ENCODE peak calls at places on chromosomes 12 and 14, in eight cellular contexts. One of them, this sample, is unnamed.

GRCh38 chr14:99733551-99734405 is 49.7 kb downstream of the CYP46A1 start:
- DNase-seq in IMR-90: no peak
- DNase-seq in left ventricle myocardium inferior: peak; percentile 46
- DNase-seq in RWPE1: no peak
- DNase-seq in tibial artery: peak; percentile 57
- DNase-seq in stomach: no peak
- DNase-seq in esophagus muscularis mucosa: no peak
- DNase-seq in pancreas: peak; percentile 9
- DNase-seq in this sample: no peak

GRCh38 chr12:92403210-92404175 is 257.8 kb upstream of the BTG1 start:
- DNase-seq in pancreas: no peak
- DNase-seq in tibial artery: no peak
- DNase-seq in stomach: no peak
- DNase-seq in left ventricle myocardium inferior: no peak
- DNase-seq in IMR-90: no peak
- DNase-seq in RWPE1: no peak
- DNase-seq in esophagus muscularis mucosa: peak; percentile 60
- DNase-seq in this sample: no peak

GRCh38 chr12:54824402-54824801 is 29.9 kb upstream of the MUCL1 start:
- DNase-seq in pancreas: no peak
- DNase-seq in stomach: no peak
- DNase-seq in tibial artery: no peak
- DNase-seq in esophagus muscularis mucosa: no peak
- DNase-seq in RWPE1: no peak
- DNase-seq in IMR-90: no peak
- DNase-seq in left ventricle myocardium inferior: no peak
- DNase-seq in this sample: no peak

GRCh38 chr12:12859690-12860089 is 31.7 kb upstream of the GPRC5A start:
- DNase-seq in IMR-90: peak; percentile 35
- DNase-seq in tibial artery: no peak
- DNase-seq in stomach: no peak
- DNase-seq in pancreas: no peak
- DNase-seq in RWPE1: no peak
- DNase-seq in esophagus muscularis mucosa: no peak
- DNase-seq in left ventricle myocardium inferior: no peak
- DNase-seq in this sample: no peak

GRCh38 chr12:958449-959123 is 9.1 kb upstream of the RAD52 start:
- DNase-seq in RWPE1: no peak
- DNase-seq in left ventricle myocardium inferior: no peak
- DNase-seq in IMR-90: no peak
- DNase-seq in tibial artery: no peak
- DNase-seq in pancreas: no peak
- DNase-seq in stomach: peak; percentile 4
- DNase-seq in esophagus muscularis mucosa: no peak
- DNase-seq in this sample: no peak

GRCh38 chr12:104478396-104479140 is 21.8 kb downstream of the CHST11 start:
- DNase-seq in pancreas: no peak
- DNase-seq in esophagus muscularis mucosa: no peak
- DNase-seq in stomach: no peak
- DNase-seq in IMR-90: no peak
- DNase-seq in tibial artery: no peak
- DNase-seq in RWPE1: no peak
- DNase-seq in left ventricle myocardium inferior: no peak
- DNase-seq in this sample: no peak

GRCh38 chr12:64611430-64612286 is 1.4 kb downstream of the RASSF3 start:
- DNase-seq in pancreas: peak; percentile 38
- DNase-seq in stomach: peak; percentile 64
- DNase-seq in RWPE1: peak; percentile 36
- DNase-seq in esophagus muscularis mucosa: no peak
- DNase-seq in tibial artery: peak; percentile 49
- DNase-seq in left ventricle myocardium inferior: peak; percentile 41
- DNase-seq in IMR-90: peak; percentile 27
- DNase-seq in this sample: peak; percentile 43

GRCh38 chr14:64422753-64423152 is 34.6 kb downstream of the MTHFD1 start:
- DNase-seq in pancreas: no peak
- DNase-seq in left ventricle myocardium inferior: no peak
- DNase-seq in esophagus muscularis mucosa: no peak
- DNase-seq in stomach: no peak
- DNase-seq in IMR-90: no peak
- DNase-seq in RWPE1: no peak
- DNase-seq in tibial artery: no peak
- DNase-seq in this sample: no peak

GRCh38 chr14:65229431-65230286 is 127.3 kb upstream of the MAX start:
- DNase-seq in left ventricle myocardium inferior: peak; percentile 27
- DNase-seq in IMR-90: no peak
- DNase-seq in esophagus muscularis mucosa: no peak
- DNase-seq in RWPE1: peak; percentile 30
- DNase-seq in stomach: peak; percentile 51
- DNase-seq in tibial artery: no peak
- DNase-seq in pancreas: peak; percentile 20
- DNase-seq in this sample: no peak

GRCh38 chr14:99789581-99789980 is 3.6 kb upstream of the EML1 start:
- DNase-seq in RWPE1: no peak
- DNase-seq in stomach: no peak
- DNase-seq in left ventricle myocardium inferior: no peak
- DNase-seq in pancreas: no peak
- DNase-seq in esophagus muscularis mucosa: no peak
- DNase-seq in tibial artery: no peak
- DNase-seq in IMR-90: no peak
- DNase-seq in this sample: no peak

GRCh38 chr14:105549481-105549880 is 23.1 kb downstream of the TMEM121 start:
- DNase-seq in pancreas: no peak
- DNase-seq in esophagus muscularis mucosa: no peak
- DNase-seq in tibial artery: no peak
- DNase-seq in RWPE1: no peak
- DNase-seq in stomach: no peak
- DNase-seq in left ventricle myocardium inferior: no peak
- DNase-seq in IMR-90: no peak
- DNase-seq in this sample: no peak

GRCh38 chr12:5964913-5965900 is 20.1 kb upstream of the ANO2 start:
- DNase-seq in esophagus muscularis mucosa: peak; percentile 88
- DNase-seq in pancreas: no peak
- DNase-seq in stomach: no peak
- DNase-seq in tibial artery: no peak
- DNase-seq in RWPE1: no peak
- DNase-seq in left ventricle myocardium inferior: no peak
- DNase-seq in IMR-90: no peak
- DNase-seq in this sample: no peak

GRCh38 chr14:22296722-22297121 is 292.3 kb downstream of the DAD1 start:
- DNase-seq in pancreas: no peak
- DNase-seq in tibial artery: no peak
- DNase-seq in IMR-90: peak; percentile 90
- DNase-seq in left ventricle myocardium inferior: no peak
- DNase-seq in RWPE1: peak; percentile 69
- DNase-seq in stomach: no peak
- DNase-seq in esophagus muscularis mucosa: no peak
- DNase-seq in this sample: no peak

GRCh38 chr12:29612912-29613311 is 115.4 kb upstream of the OVCH1 start:
- DNase-seq in pancreas: no peak
- DNase-seq in esophagus muscularis mucosa: no peak
- DNase-seq in left ventricle myocardium inferior: no peak
- DNase-seq in stomach: no peak
- DNase-seq in tibial artery: no peak
- DNase-seq in RWPE1: no peak
- DNase-seq in IMR-90: no peak
- DNase-seq in this sample: no peak

GRCh38 chr12:130526813-130527212 is 189.1 kb downstream of the PIWIL1 start:
- DNase-seq in IMR-90: no peak
- DNase-seq in stomach: no peak
- DNase-seq in esophagus muscularis mucosa: no peak
- DNase-seq in left ventricle myocardium inferior: no peak
- DNase-seq in tibial artery: no peak
- DNase-seq in pancreas: no peak
- DNase-seq in RWPE1: peak; percentile 29
- DNase-seq in this sample: no peak

GRCh38 chr14:52391866-52392600 is 77.9 kb downstream of the PTGER2 start:
- DNase-seq in esophagus muscularis mucosa: no peak
- DNase-seq in tibial artery: no peak
- DNase-seq in pancreas: no peak
- DNase-seq in RWPE1: no peak
- DNase-seq in stomach: no peak
- DNase-seq in IMR-90: peak; percentile 48
- DNase-seq in left ventricle myocardium inferior: no peak
- DNase-seq in this sample: no peak

GRCh38 chr14:83217492-83217891 is 1683.8 kb upstream of the SEL1L start:
- DNase-seq in stomach: no peak
- DNase-seq in tibial artery: peak; percentile 82
- DNase-seq in IMR-90: peak; percentile 96
- DNase-seq in esophagus muscularis mucosa: no peak
- DNase-seq in left ventricle myocardium inferior: no peak
- DNase-seq in pancreas: no peak
- DNase-seq in RWPE1: no peak
- DNase-seq in this sample: no peak

GRCh38 chr14:56087824-56088571 is 30.2 kb upstream of the PELI2 start:
- DNase-seq in esophagus muscularis mucosa: no peak
- DNase-seq in left ventricle myocardium inferior: no peak
- DNase-seq in pancreas: no peak
- DNase-seq in IMR-90: no peak
- DNase-seq in RWPE1: no peak
- DNase-seq in stomach: no peak
- DNase-seq in tibial artery: no peak
- DNase-seq in this sample: no peak

GRCh38 chr14:105530446-105531087 is 4.2 kb downstream of the TMEM121 start:
- DNase-seq in pancreas: no peak
- DNase-seq in esophagus muscularis mucosa: no peak
- DNase-seq in stomach: no peak
- DNase-seq in left ventricle myocardium inferior: no peak
- DNase-seq in RWPE1: no peak
- DNase-seq in tibial artery: no peak
- DNase-seq in IMR-90: no peak
- DNase-seq in this sample: no peak

GRCh38 chr12:54017027-54017788 is 8.4 kb downstream of the HOXC8 start:
- DNase-seq in esophagus muscularis mucosa: no peak
- DNase-seq in RWPE1: peak; percentile 59
- DNase-seq in tibial artery: no peak
- DNase-seq in left ventricle myocardium inferior: no peak
- DNase-seq in pancreas: no peak
- DNase-seq in stomach: no peak
- DNase-seq in IMR-90: no peak
- DNase-seq in this sample: no peak

GRCh38 chr12:75913502-75914110 is 118.0 kb downstream of the PHLDA1 start:
- DNase-seq in esophagus muscularis mucosa: no peak
- DNase-seq in pancreas: no peak
- DNase-seq in RWPE1: no peak
- DNase-seq in IMR-90: no peak
- DNase-seq in tibial artery: no peak
- DNase-seq in stomach: no peak
- DNase-seq in left ventricle myocardium inferior: peak; percentile 30
- DNase-seq in this sample: no peak

GRCh38 chr12:75917704-75918103 is 113.9 kb downstream of the PHLDA1 start:
- DNase-seq in stomach: no peak
- DNase-seq in RWPE1: no peak
- DNase-seq in tibial artery: no peak
- DNase-seq in IMR-90: no peak
- DNase-seq in pancreas: no peak
- DNase-seq in left ventricle myocardium inferior: no peak
- DNase-seq in esophagus muscularis mucosa: no peak
- DNase-seq in this sample: no peak

GRCh38 chr12:75921687-75922289 is 109.8 kb downstream of the PHLDA1 start:
- DNase-seq in tibial artery: no peak
- DNase-seq in left ventricle myocardium inferior: no peak
- DNase-seq in RWPE1: no peak
- DNase-seq in pancreas: no peak
- DNase-seq in stomach: peak; percentile 35
- DNase-seq in esophagus muscularis mucosa: no peak
- DNase-seq in IMR-90: no peak
- DNase-seq in this sample: no peak

DNA sequence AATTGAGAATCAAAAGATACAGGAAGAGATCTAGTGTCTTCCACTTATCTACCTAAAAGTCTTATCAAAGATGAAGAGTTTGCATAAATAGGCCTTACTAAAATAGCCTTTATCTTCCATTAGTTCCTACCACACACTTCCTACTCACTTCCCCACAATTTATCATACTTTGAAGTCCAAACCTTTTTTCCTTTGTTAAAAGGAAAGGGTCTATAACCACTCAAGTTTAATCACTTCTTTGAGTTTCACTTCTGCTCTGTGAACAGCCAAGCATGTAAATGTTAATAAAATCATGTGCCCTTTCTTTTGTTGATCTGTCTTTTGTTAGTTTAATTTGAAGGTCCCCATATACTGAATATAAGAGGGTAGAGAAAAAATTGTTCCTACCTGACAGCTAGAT is 114.5 kb downstream of the PHLDA1 start:
- DNase-seq in stomach: no peak
- DNase-seq in esophagus muscularis mucosa: no peak
- DNase-seq in tibial artery: no peak
- DNase-seq in IMR-90: no peak
- DNase-seq in left ventricle myocardium inferior: no peak
- DNase-seq in pancreas: no peak
- DNase-seq in RWPE1: no peak
- DNase-seq in this sample: no peak
- TF ChIP-seq CTCF in stomach: no peak
- TF ChIP-seq CTCF in esophagus muscularis mucosa: no peak
- TF ChIP-seq CTCF in tibial artery: no peak
- TF ChIP-seq CTCF in IMR-90: no peak
- TF ChIP-seq CTCF in left ventricle myocardium inferior: no peak
- TF ChIP-seq CTCF in pancreas: no peak
- TF ChIP-seq CTCF in RWPE1: no peak
- TF ChIP-seq CTCF in this sample: no peak

DNA sequence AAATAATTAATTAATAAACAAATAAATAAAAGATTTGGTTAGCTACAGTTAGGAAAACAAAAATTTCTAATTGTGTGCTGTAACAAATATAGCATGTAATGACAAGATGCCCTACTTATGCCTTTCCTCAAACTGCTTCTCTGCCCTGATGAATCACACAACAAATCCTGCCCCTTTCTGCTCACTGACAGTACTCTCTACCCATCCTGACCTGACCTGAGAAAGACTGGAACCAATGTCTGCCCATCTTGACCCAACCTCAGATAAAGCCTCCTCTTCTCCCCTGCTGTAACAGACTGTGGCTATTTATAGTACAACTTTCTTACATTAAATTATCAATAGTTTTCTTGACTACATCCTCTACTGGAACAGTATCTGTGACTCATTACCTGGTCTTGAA is 43.7 kb downstream of the PPP1R13B start:
- DNase-seq in IMR-90: peak; percentile 40
- DNase-seq in tibial artery: no peak
- DNase-seq in left ventricle myocardium inferior: no peak
- DNase-seq in pancreas: no peak
- DNase-seq in esophagus muscularis mucosa: no peak
- DNase-seq in RWPE1: peak; percentile 56
- DNase-seq in stomach: no peak
- DNase-seq in this sample: no peak
- H3K27ac ChIP-seq in IMR-90: no peak overlapping the region
- H3K27ac ChIP-seq in tibial artery: no peak overlapping the region
- H3K27ac ChIP-seq in left ventricle myocardium inferior: peak overlapping the region; percentile 8
- H3K27ac ChIP-seq in pancreas: no peak overlapping the region
- H3K27ac ChIP-seq in esophagus muscularis mucosa: no peak overlapping the region
- H3K27ac ChIP-seq in RWPE1: peak overlapping the region; percentile 70
- H3K27ac ChIP-seq in stomach: no peak overlapping the region
- H3K27ac ChIP-seq in this sample: no peak overlapping the region

GRCh38 chr12:71216725-71217579 is 59.2 kb upstream of the TSPAN8 start:
- DNase-seq in tibial artery: no peak
- DNase-seq in RWPE1: peak; percentile 16
- DNase-seq in pancreas: peak; percentile 51
- DNase-seq in IMR-90: peak; percentile 0
- DNase-seq in left ventricle myocardium inferior: no peak
- DNase-seq in esophagus muscularis mucosa: no peak
- DNase-seq in stomach: peak; percentile 38
- DNase-seq in this sample: no peak
- TF ChIP-seq CTCF in tibial artery: peak; percentile 54
- TF ChIP-seq CTCF in RWPE1: peak; percentile 22
- TF ChIP-seq CTCF in pancreas: peak; percentile 17
- TF ChIP-seq CTCF in IMR-90: no peak
- TF ChIP-seq CTCF in left ventricle myocardium inferior: peak; percentile 32
- TF ChIP-seq CTCF in esophagus muscularis mucosa: peak; percentile 26
- TF ChIP-seq CTCF in stomach: peak; percentile 36
- TF ChIP-seq CTCF in this sample: no peak

GRCh38 chr12:57240069-57240921 is 10.7 kb downstream of the STAC3 start:
- DNase-seq in stomach: peak; percentile 52
- DNase-seq in RWPE1: no peak
- DNase-seq in esophagus muscularis mucosa: no peak
- DNase-seq in pancreas: peak; percentile 76
- DNase-seq in tibial artery: no peak
- DNase-seq in IMR-90: peak; percentile 60
- DNase-seq in left ventricle myocardium inferior: peak; percentile 49
- DNase-seq in this sample: no peak
- H3K27ac ChIP-seq in stomach: peak overlapping the region; percentile 25
- H3K27ac ChIP-seq in RWPE1: peak overlapping the region; percentile 71
- H3K27ac ChIP-seq in esophagus muscularis mucosa: no peak overlapping the region
- H3K27ac ChIP-seq in pancreas: no peak overlapping the region
- H3K27ac ChIP-seq in tibial artery: no peak overlapping the region
- H3K27ac ChIP-seq in IMR-90: peak overlapping the region; percentile 73
- H3K27ac ChIP-seq in left ventricle myocardium inferior: peak overlapping the region; percentile 83
- H3K27ac ChIP-seq in this sample: no peak overlapping the region

This sample was measured in lung.